ENCODE peak calls at places on chromosomes 1 and 21, in seven cellular contexts. S, N, F, E, D, C and G are unnamed samples. For H3K9me3, the result is how much of the 10 kb centered on the place peaks cover.

GRCh38 chr1:106879538-106879937 is 176.9 kb upstream of the PRMT6 start:
- DNase-seq in S (no peak), E (peak), C (no peak), F (no peak), N (no peak), D (peak), G (no peak)

GRCh38 chr1:211613108-211613947 is 34.4 kb upstream of the SLC30A1 start:
- DNase-seq in C (no peak), S (peak), N (peak), E (peak), F (no peak), D (peak), G (no peak)

GRCh38 chr1:6378096-6378746 is 15.3 kb downstream of the ACOT7 start:
- DNase-seq in F (no peak), N (no peak), E (no peak), D (no peak), C (peak), S (no peak), G (no peak)

GRCh38 chr1:32303997-32304622 is 12.2 kb downstream of the HDAC1 start:
- DNase-seq in D (no peak), F (no peak), C (no peak), N (no peak), E (no peak), S (no peak), G (no peak)

GRCh38 chr1:167860231-167860923 is 53.6 kb downstream of the ADCY10 start:
- DNase-seq in D (no peak), N (no peak), S (no peak), C (no peak), E (no peak), F (no peak), G (no peak)

GRCh38 chr1:56098956-56099355 is 480.4 kb downstream of the PLPP3 start:
- DNase-seq in S (no peak), F (no peak), C (no peak), E (no peak), D (no peak), N (no peak), G (no peak)

GRCh38 chr1:117572546-117572945 is 33.3 kb upstream of the TENT5C start:
- DNase-seq in F (no peak), C (no peak), E (peak), D (peak), N (peak), S (peak), G (no peak)

GRCh38 chr21:44255519-44255981 is 6.1 kb downstream of the DNMT3L start:
- DNase-seq in S (peak), C (no peak), E (no peak), F (no peak), D (no peak), N (peak), G (no peak)

GRCh38 chr1:24830680-24831272 is 85.5 kb downstream of the CLIC4 start:
- DNase-seq in E (no peak), F (peak), D (no peak), N (no peak), S (no peak), C (peak), G (no peak)

GRCh38 chr1:220368352-220369265 is 96.4 kb upstream of the RAB3GAP2 start:
- DNase-seq in N (no peak), F (no peak), E (no peak), C (no peak), S (no peak), D (no peak), G (no peak)

GRCh38 chr1:39205102-39205780 is 746 bp downstream of the MACF1 start:
- DNase-seq in E (peak), N (no peak), D (peak), C (no peak), F (peak), S (peak), G (no peak)

GRCh38 chr1:117054068-117054467 is 6.1 kb upstream of the TTF2 start:
- DNase-seq in E (no peak), D (no peak), N (no peak), F (no peak), C (no peak), S (no peak), G (no peak)

GRCh38 chr1:20983297-20983889 is 193.3 kb downstream of the EIF4G3 start:
- DNase-seq in C (no peak), N (no peak), F (no peak), D (no peak), S (no peak), E (no peak), G (no peak)

GRCh38 chr21:42520628-42521253 is 7.1 kb downstream of the SLC37A1 start:
- DNase-seq in E (no peak), N (peak), C (peak), F (no peak), S (no peak), D (no peak), G (no peak)

GRCh38 chr1:170149971-170150370 is 4.2 kb downstream of the NTMT2 start:
- DNase-seq in N (no peak), S (no peak), F (no peak), C (no peak), D (no peak), E (no peak), G (no peak)

GRCh38 chr1:234551032-234551378 is 59.0 kb downstream of the IRF2BP2 start:
- DNase-seq in D (no peak), N (no peak), C (no peak), F (no peak), S (no peak), E (no peak), G (no peak)

GRCh38 chr1:2326524-2326923 is 64.8 kb downstream of the MORN1 start:
- DNase-seq in F (no peak), D (no peak), N (no peak), C (peak), S (no peak), E (no peak), G (no peak)

GRCh38 chr1:86975993-86976392 is 61.6 kb downstream of the HS2ST1 start:
- DNase-seq in C (peak), F (no peak), S (no peak), D (no peak), E (no peak), N (no peak), G (no peak)

GRCh38 chr1:19484793-19485361 is 462 bp downstream of the CAPZB start:
- DNase-seq in D (no peak), C (peak), F (peak), E (no peak), N (no peak), S (no peak), G (no peak)

GRCh38 chr1:111989531-111990025 is at the start of gene KCND3:
- DNase-seq in S (peak), N (no peak), F (no peak), D (peak), C (peak), E (peak), G (no peak)

GRCh38 chr21:18041012-18041411 is 203.6 kb upstream of the CHODL start:
- DNase-seq in F (peak), E (no peak), C (peak), D (no peak), S (no peak), N (no peak), G (no peak)

GRCh38 chr1:156211243-156211642 is 1.6 kb upstream of the PMF1 start:
- DNase-seq in F (no peak), C (no peak), D (no peak), E (no peak), S (no peak), N (no peak), G (no peak)

GRCh38 chr1:63821650-63822049 is 47.8 kb downstream of the ROR1 start:
- DNase-seq in N (no peak), D (no peak), S (no peak), C (no peak), F (no peak), E (no peak), G (no peak)

GRCh38 chr1:35475356-35475755 is 81.8 kb downstream of the KIAA0319L start:
- DNase-seq in C (no peak), D (no peak), E (no peak), F (no peak), S (no peak), N (no peak), G (no peak)

GRCh38 chr1:35486858-35487408 is 70.3 kb downstream of the KIAA0319L start:
- DNase-seq in S (no peak), N (no peak), C (no peak), E (no peak), F (no peak), D (no peak), G (no peak)

GRCh38 chr1:35477870-35478269 is 79.3 kb downstream of the KIAA0319L start:
- DNase-seq in C (no peak), D (no peak), E (no peak), S (no peak), N (no peak), F (no peak), G (no peak)

GRCh38 chr1:35476099-35476674 is 81.0 kb downstream of the KIAA0319L start:
- DNase-seq in D (no peak), C (no peak), N (no peak), F (no peak), E (no peak), S (no peak), G (no peak)

GRCh38 chr1:35481229-35481628 is 76.0 kb downstream of the KIAA0319L start:
- DNase-seq in D (no peak), N (no peak), E (no peak), C (no peak), F (no peak), S (no peak), G (no peak)
- TF ChIP-seq POLR2AphosphoS5 in D (no peak), N (no peak), E (no peak), C (no peak), F (no peak), S (no peak), G (no peak)

DNA sequence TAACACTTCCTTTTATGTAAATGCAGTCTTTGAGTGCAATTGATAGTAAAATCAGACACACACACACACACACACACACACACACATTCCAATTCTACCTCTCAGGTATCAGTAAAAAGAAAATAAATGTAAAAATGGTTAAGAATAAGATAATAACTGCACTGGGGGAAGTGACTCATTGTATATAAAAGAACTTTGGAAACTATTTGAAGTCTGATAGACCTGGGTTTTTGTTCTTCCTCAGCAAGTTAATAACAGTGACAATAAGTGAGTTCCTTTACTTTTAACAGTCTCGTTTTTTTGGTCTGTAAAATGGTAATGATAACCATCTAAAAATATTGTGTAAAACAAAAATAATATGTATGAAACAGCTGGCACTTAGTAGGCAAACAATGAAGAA is 1815.0 kb downstream of the MRPL39 start:
- DNase-seq in F (no peak), D (no peak), N (no peak), E (no peak), S (no peak), C (no peak), G (no peak)
- H3K9me3 ChIP-seq in F (under half), D (under half), N (under half), E (under half), S (under half), C (under half), G (under half)

DNA sequence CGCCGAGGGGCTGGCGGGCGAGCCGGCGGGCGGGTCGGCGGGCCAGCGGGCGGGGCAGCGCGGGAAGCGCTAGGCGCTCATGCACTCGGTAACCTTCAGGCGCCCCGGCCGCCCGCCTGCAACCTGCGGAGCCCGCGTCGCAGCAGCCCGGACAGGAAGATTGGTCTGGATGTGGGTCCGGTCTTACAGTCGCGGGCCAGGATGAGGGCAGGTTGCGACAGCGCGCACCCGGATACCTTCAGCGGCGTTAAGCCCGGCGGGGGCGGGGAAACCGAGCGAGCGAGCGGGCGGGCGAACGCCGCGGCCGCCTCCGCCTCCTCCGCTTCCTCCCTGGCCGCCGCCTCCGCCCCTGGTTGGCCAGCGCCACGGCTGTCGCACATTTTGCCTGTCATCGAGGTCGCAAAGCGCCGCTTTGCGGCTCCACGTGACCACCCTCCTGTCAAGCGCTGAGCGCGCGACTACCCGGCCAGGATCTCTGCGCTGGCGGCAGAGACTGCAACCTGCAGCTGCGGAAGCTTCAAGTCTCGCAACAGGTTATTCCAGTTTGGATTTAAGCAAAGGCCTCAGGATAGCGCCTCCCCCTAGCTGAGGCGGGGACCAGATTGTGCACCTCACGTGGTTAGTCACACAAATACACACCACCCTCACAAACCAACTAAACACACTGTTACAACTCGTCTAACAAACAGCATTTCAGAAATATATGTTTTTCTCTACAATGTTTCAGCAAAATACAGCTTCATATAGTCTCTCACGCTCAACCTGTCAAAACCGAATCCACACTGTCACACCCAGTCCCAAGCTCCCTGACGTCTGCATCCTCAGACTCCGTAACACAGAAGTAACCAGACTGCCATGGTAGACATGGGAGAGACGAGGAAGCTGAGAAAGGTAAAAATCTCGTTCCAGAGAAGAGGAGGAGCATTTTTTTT is at the start of gene FAF1:
- DNase-seq in S (peak), F (peak), C (peak), E (peak), N (peak), D (peak), G (peak)
- TF ChIP-seq CTCF in S (peak), F (no peak), C (peak), E (no peak), N (peak), D (peak), G (peak)

GRCh38 chr21:29230541-29231275 is 68.0 kb upstream of the BACH1 start:
- DNase-seq in F (no peak), E (no peak), D (no peak), C (no peak), S (no peak), N (no peak), G (no peak)

GRCh38 chr21:29232601-29233541 is 65.9 kb upstream of the BACH1 start:
- DNase-seq in D (no peak), S (no peak), E (no peak), F (peak), C (no peak), N (no peak), G (no peak)

GRCh38 chr21:29235714-29236197 is 63.0 kb upstream of the BACH1 start:
- DNase-seq in N (no peak), F (no peak), D (no peak), C (no peak), E (no peak), S (no peak), G (no peak)

GRCh38 chr21:29231781-29232548 is 66.8 kb upstream of the BACH1 start:
- DNase-seq in S (no peak), D (no peak), N (no peak), C (no peak), E (no peak), F (no peak), G (no peak)

GRCh38 chr21:29233611-29234540 is 64.8 kb upstream of the BACH1 start:
- DNase-seq in D (no peak), N (no peak), E (no peak), F (no peak), C (no peak), S (no peak), G (no peak)
- TF ChIP-seq POLR2AphosphoS5 in D (no peak), N (no peak), E (no peak), F (no peak), C (no peak), S (no peak), G (no peak)

GRCh38 chr1:248007778-248008177 is 5.7 kb upstream of the OR2L5 start:
- DNase-seq in D (no peak), C (no peak), S (no peak), F (no peak), N (no peak), E (no peak), G (no peak)
- H3K9me3 ChIP-seq in D (under half), C (under half), S (under half), F (under half), N (under half), E (under half), G (under half)

GRCh38 chr1:216833516-216833915 is 110.3 kb upstream of the ESRRG start:
- DNase-seq in C (no peak), S (no peak), E (no peak), N (no peak), F (no peak), D (no peak), G (no peak)

GRCh38 chr1:216826629-216827028 is 103.4 kb upstream of the ESRRG start:
- DNase-seq in D (no peak), F (no peak), E (no peak), S (no peak), C (no peak), N (no peak), G (no peak)

GRCh38 chr1:216830402-216830801 is 107.2 kb upstream of the ESRRG start:
- DNase-seq in C (no peak), D (no peak), E (no peak), S (no peak), F (no peak), N (no peak), G (no peak)

GRCh38 chr1:216832192-216832591 is 109.0 kb upstream of the ESRRG start:
- DNase-seq in S (no peak), E (peak), N (no peak), D (no peak), F (no peak), C (no peak), G (no peak)

GRCh38 chr1:216830836-216831235 is 107.6 kb upstream of the ESRRG start:
- DNase-seq in D (no peak), N (no peak), C (no peak), S (no peak), F (no peak), E (no peak), G (no peak)
- TF ChIP-seq CTCF in D (no peak), N (no peak), C (no peak), S (no peak), F (no peak), E (no peak), G (no peak)